ENCODE peak calls at places on chromosomes 16 and 17, in nine cellular contexts. P is HFF-Myc; Z is mesendoderm; K is renal cortical epithelial cell; V is NCI-H345; H is cardiac fibroblast; E is SK-N-DZ; R is stimulated activated CD4-positive, alpha-beta T cell treated with anti-CD3 and anti-CD28 coated beads, TNF-alpha, amount 100 ng/mL, for 4 hours; I is GM13976. B is an unnamed sample.

GRCh38 chr16:50296807-50297206 is 30.5 kb downstream of the ADCY7 start:
- DNase-seq in H (no peak), E (no peak), V (no peak), Z (no peak), K (no peak), P (no peak), I (no peak), R (no peak), B (no peak)

GRCh38 chr16:52861614-52862022 is 191.1 kb downstream of the CHD9NB start:
- DNase-seq in I (no peak), V (peak), E (peak), R (no peak), P (no peak), K (peak), H (peak), Z (peak), B (no peak)

GRCh38 chr17:48907713-48908046 is 527 bp upstream of the UBE2Z start:
- DNase-seq in V (peak), I (peak), H (peak), E (no peak), K (peak), R (no peak), Z (peak), P (no peak), B (no peak)

GRCh38 chr17:34816806-34817205 is 144.5 kb downstream of the CCT6B start:
- DNase-seq in I (no peak), Z (peak), P (no peak), V (no peak), H (no peak), E (no peak), R (no peak), K (no peak), B (no peak)

GRCh38 chr16:11016993-11017392 is 72.6 kb downstream of the CLEC16A start:
- DNase-seq in V (peak), R (no peak), I (no peak), Z (no peak), K (peak), H (peak), E (no peak), P (no peak), B (no peak)

GRCh38 chr17:10384175-10384574 is 11.4 kb upstream of the MYH13 start:
- DNase-seq in K (no peak), R (no peak), H (peak), Z (peak), P (no peak), I (no peak), E (no peak), V (no peak), B (peak)

GRCh38 chr17:64777413-64778101 is 115.5 kb upstream of the SMURF2 start:
- DNase-seq in P (no peak), Z (no peak), R (no peak), I (peak), K (no peak), H (no peak), E (no peak), V (peak), B (no peak)

GRCh38 chr17:16374129-16374528 is 6.8 kb upstream of the UBB start:
- DNase-seq in R (no peak), P (no peak), K (no peak), E (no peak), V (no peak), Z (no peak), H (peak), I (no peak), B (peak)

GRCh38 chr17:77455111-77455877 is 314.5 kb downstream of the SEC14L1 start:
- DNase-seq in Z (no peak), K (no peak), P (no peak), H (peak), V (no peak), I (no peak), E (no peak), R (no peak), B (no peak)

GRCh38 chr17:64736804-64737492 is 74.8 kb upstream of the SMURF2 start:
- DNase-seq in H (peak), P (no peak), R (peak), E (peak), V (peak), K (peak), I (no peak), Z (peak), B (no peak)

GRCh38 chr16:48317614-48318013 is 67.6 kb downstream of the SIAH1 start:
- DNase-seq in E (no peak), K (peak), V (no peak), H (peak), R (no peak), I (no peak), Z (peak), P (peak), B (peak)

GRCh38 chr17:34387566-34387965 is 24.5 kb upstream of the CCL1 start:
- DNase-seq in K (no peak), H (no peak), I (no peak), Z (no peak), E (no peak), V (no peak), R (no peak), P (no peak), B (no peak)

GRCh38 chr17:41484920-41485904 is 4.3 kb upstream of the KRT35 start:
- DNase-seq in E (no peak), R (no peak), I (no peak), Z (no peak), V (no peak), P (no peak), H (no peak), K (no peak), B (no peak)

GRCh38 chr17:28575126-28575795 is 1.4 kb downstream of the ALDOC start:
- DNase-seq in Z (peak), H (peak), K (no peak), V (no peak), R (no peak), I (no peak), P (no peak), E (peak), B (no peak)

GRCh38 chr17:17220529-17220928 is 14.4 kb upstream of the PLD6 start:
- DNase-seq in P (no peak), I (no peak), K (no peak), E (no peak), V (no peak), R (no peak), H (no peak), Z (no peak), B (no peak)

GRCh38 chr16:61929801-61930200 is 106.4 kb downstream of the CDH8 start:
- DNase-seq in R (no peak), E (no peak), H (no peak), P (no peak), I (no peak), Z (no peak), K (no peak), V (no peak), B (no peak)

GRCh38 chr17:62780273-62780672 is 27.8 kb downstream of the MARCHF10 start:
- DNase-seq in E (no peak), H (no peak), Z (no peak), I (no peak), V (no peak), R (no peak), P (no peak), K (peak), B (no peak)

GRCh38 chr16:85624646-85625045 is 11.5 kb downstream of the GSE1 start:
- DNase-seq in H (no peak), E (no peak), V (no peak), R (no peak), Z (no peak), I (no peak), K (no peak), P (no peak), B (no peak)

GRCh38 chr16:8828541-8829165 is 31.0 kb downstream of the PMM2 start:
- DNase-seq in R (no peak), V (no peak), Z (no peak), P (no peak), E (no peak), K (peak), I (no peak), H (no peak), B (no peak)

GRCh38 chr17:19424934-19425868 is 14.2 kb downstream of the RNF112 start:
- DNase-seq in H (peak), R (no peak), Z (no peak), E (no peak), K (peak), V (no peak), I (no peak), P (no peak), B (no peak)

GRCh38 chr16:89971495-89972243 is 23.1 kb downstream of the DEF8 start:
- DNase-seq in V (peak), E (no peak), I (no peak), H (no peak), P (no peak), Z (no peak), R (no peak), K (no peak), B (no peak)

GRCh38 chr17:49132699-49133364 is at the start of gene B4GALNT2:
- DNase-seq in Z (peak), P (no peak), I (peak), H (no peak), K (no peak), V (peak), R (no peak), E (no peak), B (no peak)

B was measured in skeletal muscle cell.